ENCODE peak calls at places on chromosomes 13 and 19, in six cellular contexts. R is HCT116, W is NT2/D1, H is HepG2, J is H1, C is GM12878. E is an unnamed sample.

GRCh38 chr13:104832265-104832664 is 1703.2 kb downstream of the EFNB2 start:
- DNase-seq in J (no peak), R (no peak), H (no peak), W (no peak), C (no peak), E (no peak)

GRCh38 chr19:38190061-38190460 is 34.0 kb downstream of the DPF1 start:
- DNase-seq in W (no peak), R (no peak), H (no peak), J (no peak), C (no peak), E (peak)

GRCh38 chr19:48925240-48925843 is 8.2 kb upstream of the DHDH start:
- DNase-seq in C (no peak), H (peak), R (peak), J (no peak), W (no peak), E (no peak)

GRCh38 chr19:6092329-6093286 is 17.7 kb downstream of the RFX2 start:
- DNase-seq in J (no peak), R (peak), W (peak), H (peak), C (no peak), E (peak)

GRCh38 chr13:73633817-73634449 is 500.3 kb downstream of the KLF12 start:
- DNase-seq in J (no peak), R (no peak), H (no peak), C (no peak), W (peak), E (no peak)

GRCh38 chr13:105969761-105970160 is 565.7 kb downstream of the EFNB2 start:
- DNase-seq in J (no peak), C (no peak), H (no peak), W (no peak), R (peak), E (no peak)

GRCh38 chr19:2661615-2662014 is 40.9 kb downstream of the GNG7 start:
- DNase-seq in W (peak), C (no peak), J (no peak), R (peak), H (no peak), E (no peak)

GRCh38 chr13:98837896-98838295 is 85.4 kb upstream of the SLC15A1 start:
- DNase-seq in W (no peak), C (no peak), H (no peak), R (no peak), J (no peak), E (no peak)

GRCh38 chr19:4904481-4904880 is 1.8 kb upstream of the ARRDC5 start:
- DNase-seq in C (no peak), W (no peak), J (no peak), H (peak), R (no peak), E (no peak)

GRCh38 chr19:46147791-46148288 is at the start of gene IGFL2:
- DNase-seq in R (peak), C (no peak), J (no peak), W (no peak), H (no peak), E (no peak)

GRCh38 chr13:30659980-30660379 is 42.3 kb downstream of the USPL1 start:
- DNase-seq in C (no peak), H (no peak), R (no peak), J (no peak), W (peak), E (no peak)

GRCh38 chr19:5808120-5808816 is 3.4 kb downstream of the NRTN start:
- DNase-seq in H (no peak), R (no peak), W (no peak), C (no peak), J (no peak), E (no peak)

GRCh38 chr13:31011193-31011860 is 78.9 kb downstream of the TEX26 start:
- DNase-seq in H (no peak), R (no peak), J (no peak), C (no peak), W (peak), E (no peak)

GRCh38 chr13:84649853-84650252 is 767.6 kb upstream of the SLITRK1 start:
- DNase-seq in C (no peak), R (no peak), H (no peak), J (no peak), W (no peak), E (no peak)

GRCh38 chr13:29140277-29140676 is 320.1 kb downstream of the MTUS2 start:
- DNase-seq in H (no peak), R (no peak), W (no peak), J (no peak), C (no peak), E (no peak)

GRCh38 chr19:46838160-46838559 is 12.5 kb downstream of the AP2S1 start:
- DNase-seq in J (no peak), H (no peak), C (no peak), R (no peak), W (no peak), E (peak)

GRCh38 chr19:40605201-40605971 is 4.2 kb downstream of the LTBP4 start:
- DNase-seq in W (no peak), R (peak), J (peak), C (peak), H (peak), E (peak)

GRCh38 chr19:40603071-40603718 is 2.0 kb downstream of the LTBP4 start:
- DNase-seq in C (no peak), R (no peak), W (no peak), H (peak), J (no peak), E (peak)

GRCh38 chr19:40607311-40607871 is 6.2 kb downstream of the LTBP4 start:
- DNase-seq in R (no peak), H (no peak), W (no peak), J (no peak), C (no peak), E (no peak)

GRCh38 chr19:40603719-40604646 is 2.8 kb downstream of the LTBP4 start:
- DNase-seq in C (peak), R (peak), W (peak), H (peak), J (peak), E (peak)

GRCh38 chr19:40604647-40605200 is 3.6 kb downstream of the LTBP4 start:
- DNase-seq in C (no peak), H (no peak), R (no peak), W (no peak), J (no peak), E (peak)
- TF ChIP-seq ZNF274 in C (no peak), H (no peak), R (no peak), W (no peak), J (no peak), E (no peak)

DNA sequence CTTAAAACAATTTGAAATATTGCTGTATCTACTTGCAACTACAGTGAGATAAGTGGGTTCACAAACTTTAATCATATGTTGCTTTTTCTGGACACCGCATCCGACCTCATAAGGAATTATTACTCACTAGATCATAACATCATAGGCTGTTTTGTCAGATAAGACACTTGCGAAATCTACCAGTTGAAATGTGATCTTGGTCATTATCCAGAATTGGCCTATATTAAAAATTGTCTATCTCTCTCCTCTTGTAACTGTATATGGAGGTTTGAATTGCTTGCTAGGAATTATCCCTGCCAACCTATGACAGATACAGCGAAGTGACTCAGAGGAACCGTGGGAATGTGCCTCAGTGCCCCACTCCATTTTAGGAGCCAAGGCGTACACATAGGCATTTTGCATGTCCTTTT is 117.0 kb upstream of the POSTN start:
- DNase-seq in H (no peak), J (no peak), C (no peak), R (no peak), W (no peak), E (no peak)
- TF ChIP-seq ZNF274 in H (no peak), J (no peak), C (no peak), R (no peak), W (no peak), E (no peak)

GRCh38 chr19:42226886-42227285 is 6.8 kb downstream of the ZNF526 start:
- DNase-seq in W (no peak), H (no peak), R (no peak), C (no peak), J (no peak), E (no peak)

GRCh38 chr19:42228640-42229039 is 8.5 kb downstream of the ZNF526 start:
- DNase-seq in C (no peak), R (no peak), H (no peak), J (no peak), W (no peak), E (no peak)

GRCh38 chr19:42229855-42230331 is 9.8 kb downstream of the ZNF526 start:
- DNase-seq in H (no peak), R (no peak), C (no peak), W (no peak), J (no peak), E (no peak)

GRCh38 chr19:42232435-42232834 is 10.0 kb downstream of the GSK3A start:
- DNase-seq in J (no peak), R (no peak), C (no peak), W (no peak), H (no peak), E (no peak)

GRCh38 chr19:42229263-42229854 is 9.2 kb downstream of the ZNF526 start:
- DNase-seq in H (no peak), R (no peak), C (no peak), J (no peak), W (no peak), E (peak)
- TF ChIP-seq ZNF274 in H (no peak), R (no peak), C (no peak), J (no peak), W (no peak), E (no peak)

GRCh38 chr19:18533058-18533457 is 10.3 kb downstream of the FKBP8 start:
- DNase-seq in R (no peak), H (no peak), W (no peak), C (no peak), J (no peak), E (peak)
- TF ChIP-seq ZNF274 in R (no peak), H (no peak), W (no peak), C (no peak), J (no peak), E (no peak)

DNA sequence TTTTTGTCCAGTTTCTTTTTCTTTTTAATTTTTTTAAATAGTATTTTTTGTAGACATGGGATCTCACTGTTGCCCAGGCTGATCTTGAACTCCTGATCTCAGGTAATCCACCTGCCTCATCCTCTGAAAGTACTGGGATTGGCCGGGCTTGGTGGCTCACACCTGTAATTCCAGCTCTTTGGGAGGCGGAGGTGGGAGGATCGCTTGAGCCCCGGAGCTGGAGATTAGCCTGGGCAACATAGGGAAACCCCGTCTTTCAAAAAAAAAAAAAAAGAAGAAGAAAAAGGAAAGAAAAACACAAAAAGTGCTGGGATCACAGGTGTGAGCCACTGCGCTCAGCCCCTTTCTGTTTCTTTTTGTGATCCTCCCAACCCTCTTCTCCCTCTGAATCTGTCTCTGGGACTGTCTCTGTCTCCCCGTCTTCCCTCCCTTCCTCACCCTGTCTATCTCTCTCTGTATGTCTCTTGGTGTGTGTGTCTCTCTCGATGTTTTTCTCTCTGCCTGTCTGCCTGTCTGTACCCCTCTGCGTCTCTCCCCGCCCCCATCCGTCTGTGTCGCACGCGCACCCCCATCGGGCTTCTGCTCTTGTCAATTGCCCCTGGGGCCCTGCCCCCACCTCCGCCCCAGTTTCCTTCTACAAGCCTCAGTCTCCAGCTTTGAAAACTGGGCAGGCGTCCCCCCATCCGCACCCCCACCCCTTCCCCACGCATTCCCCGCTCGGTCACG is 554 bp upstream of the ZFP36 start:
- DNase-seq in J (peak), H (no peak), R (no peak), C (no peak), W (no peak), E (no peak)
- TF ChIP-seq ZNF274 in J (no peak), H (no peak), R (no peak), C (no peak), W (no peak), E (no peak)